ENCODE peak calls at places on chromosomes 12 and 14, in five cellular contexts. C, J, E, A and N are unnamed samples.

GRCh38 chr12:118185602-118186397 is 49.9 kb downstream of the PEBP1 start:
- DNase-seq in A (no peak), E (no peak), C (no peak), J (no peak), N (no peak)

GRCh38 chr12:113620437-113620976 is 148.8 kb upstream of the LHX5 start:
- DNase-seq in E (no peak), A (no peak), J (no peak), C (no peak), N (no peak)

GRCh38 chr12:122202017-122202416 is 1.5 kb upstream of the B3GNT4 start:
- DNase-seq in C (no peak), E (no peak), J (no peak), A (no peak), N (no peak)

GRCh38 chr14:65168840-65169239 is 66.5 kb upstream of the MAX start:
- DNase-seq in C (no peak), E (no peak), A (no peak), J (peak), N (no peak)

GRCh38 chr12:121917950-121918678 is at the start of gene CFAP251:
- DNase-seq in C (peak), A (peak), J (peak), E (peak), N (peak)

GRCh38 chr12:20011200-20011599 is 357.1 kb upstream of the PDE3A start:
- DNase-seq in C (no peak), E (peak), A (no peak), J (no peak), N (no peak)

GRCh38 chr14:36028218-36028617 is 148.3 kb downstream of the PTCSC3 start:
- DNase-seq in E (no peak), J (peak), A (peak), C (no peak), N (no peak)

GRCh38 chr12:47650469-47650868 is 55.4 kb downstream of the RPAP3 start:
- DNase-seq in C (no peak), E (no peak), J (no peak), A (no peak), N (no peak)

GRCh38 chr12:116361404-116362223 is 84.1 kb upstream of the MED13L start:
- DNase-seq in E (no peak), C (no peak), J (peak), A (peak), N (no peak)

GRCh38 chr14:92985521-92985920 is 62.6 kb downstream of the CHGA start:
- DNase-seq in E (no peak), C (no peak), A (no peak), J (no peak), N (no peak)

GRCh38 chr12:64010069-64010686 is 165.7 kb downstream of the SRGAP1 start:
- DNase-seq in E (no peak), A (no peak), C (no peak), J (peak), N (no peak)

GRCh38 chr14:20440465-20440864 is 4.5 kb upstream of the KLHL33 start:
- DNase-seq in A (peak), E (no peak), C (no peak), J (no peak), N (peak)

GRCh38 chr14:44963775-44964380 is 1.9 kb downstream of the TOGARAM1 start:
- DNase-seq in E (peak), C (no peak), J (peak), A (peak), N (no peak)

GRCh38 chr12:118082161-118082560 is 21.2 kb upstream of the WSB2 start:
- DNase-seq in A (no peak), C (no peak), J (no peak), E (no peak), N (no peak)

GRCh38 chr14:77339407-77339806 is 18.6 kb downstream of the GSTZ1 start:
- DNase-seq in E (no peak), C (no peak), A (no peak), J (no peak), N (no peak)

GRCh38 chr14:52080171-52080800 is 11.4 kb upstream of the NID2 start:
- DNase-seq in J (no peak), A (no peak), E (no peak), C (no peak), N (no peak)

GRCh38 chr12:49017764-49018281 is 753 bp downstream of the PRKAG1 start:
- DNase-seq in A (peak), J (peak), C (no peak), E (peak), N (peak)

GRCh38 chr14:44700694-44701093 is 193.6 kb upstream of the FSCB start:
- DNase-seq in E (no peak), C (no peak), J (no peak), A (no peak), N (no peak)

GRCh38 chr14:35761922-35762321 is 47.2 kb downstream of the RALGAPA1 start:
- DNase-seq in A (no peak), C (no peak), J (no peak), E (no peak), N (no peak)

GRCh38 chr14:70188608-70189540 is at the start of gene SLC8A3:
- DNase-seq in A (peak), E (no peak), J (peak), C (peak), N (no peak)

GRCh38 chr12:115044073-115044472 is 360.1 kb upstream of the TBX3 start:
- DNase-seq in J (no peak), A (no peak), C (no peak), E (no peak), N (no peak)

GRCh38 chr12:29067430-29067829 is 81.6 kb upstream of the FAR2 start:
- DNase-seq in E (no peak), A (no peak), J (no peak), C (no peak), N (no peak)

GRCh38 chr14:93430889-93431670 is at the start of gene UNC79:
- DNase-seq in E (no peak), A (peak), C (peak), J (no peak), N (no peak)

GRCh38 chr14:93999573-93999972 is 2.5 kb downstream of the CCDC197 start:
- DNase-seq in C (no peak), E (no peak), A (no peak), J (peak), N (no peak)

GRCh38 chr12:132998742-132999141 is 12.6 kb downstream of the ZNF26 start:
- DNase-seq in A (no peak), J (no peak), E (no peak), C (no peak), N (no peak)

GRCh38 chr14:74648643-74649042 is 36.6 kb upstream of the LTBP2 start:
- DNase-seq in C (no peak), E (no peak), J (no peak), A (no peak), N (no peak)

GRCh38 chr12:54581412-54581811 is 7.0 kb downstream of the PPP1R1A start:
- DNase-seq in J (no peak), E (no peak), C (no peak), A (no peak), N (no peak)

GRCh38 chr12:105773501-105773900 is 365.3 kb downstream of the NUAK1 start:
- DNase-seq in J (no peak), A (no peak), C (no peak), E (no peak), N (no peak)

GRCh38 chr12:91984571-91984970 is 161.1 kb downstream of the BTG1 start:
- DNase-seq in A (no peak), E (no peak), J (no peak), C (no peak), N (no peak)

GRCh38 chr12:13851828-13852227 is 129.6 kb downstream of the GRIN2B start:
- DNase-seq in E (no peak), J (no peak), C (no peak), A (no peak), N (no peak)

GRCh38 chr12:4115570-4115969 is 158.0 kb upstream of the CCND2 start:
- DNase-seq in A (no peak), E (no peak), J (no peak), C (peak), N (no peak)
- TF ChIP-seq CTCF in A (no peak), E (no peak), J (no peak), C (no peak), N (no peak)

GRCh38 chr12:108823804-108824203 is 33.6 kb downstream of the SSH1 start:
- DNase-seq in C (no peak), E (no peak), A (no peak), J (no peak), N (no peak)

GRCh38 chr12:108820700-108821406 is 36.5 kb downstream of the SSH1 start:
- DNase-seq in E (no peak), A (no peak), C (no peak), J (no peak), N (no peak)

GRCh38 chr12:108819920-108820699 is 37.3 kb downstream of the SSH1 start:
- DNase-seq in A (no peak), J (no peak), C (no peak), E (no peak), N (no peak)

GRCh38 chr12:108822458-108823205 is 34.8 kb downstream of the SSH1 start:
- DNase-seq in A (no peak), E (no peak), C (no peak), J (no peak), N (no peak)

GRCh38 chr12:108821407-108822397 is 35.7 kb downstream of the SSH1 start:
- DNase-seq in J (peak), C (no peak), E (peak), A (peak), N (no peak)
- TF ChIP-seq CTCF in J (no peak), C (no peak), E (no peak), A (no peak), N (no peak)

GRCh38 chr12:26564391-26564790 is 268.6 kb downstream of the ITPR2 start:
- DNase-seq in A (no peak), E (no peak), C (no peak), J (no peak), N (no peak)
- TF ChIP-seq CTCF in A (no peak), E (no peak), C (no peak), J (no peak), N (no peak)

GRCh38 chr14:29461131-29461530 is 466.5 kb downstream of the PRKD1 start:
- DNase-seq in C (no peak), A (no peak), J (no peak), E (no peak), N (no peak)

GRCh38 chr14:29462271-29462670 is 465.4 kb downstream of the PRKD1 start:
- DNase-seq in A (no peak), J (no peak), C (no peak), E (no peak), N (no peak)

GRCh38 chr14:29465095-29465494 is 462.6 kb downstream of the PRKD1 start:
- DNase-seq in J (no peak), E (no peak), A (no peak), C (no peak), N (no peak)

GRCh38 chr14:29462772-29463171 is 464.9 kb downstream of the PRKD1 start:
- DNase-seq in E (no peak), C (no peak), J (no peak), A (no peak), N (no peak)

DNA sequence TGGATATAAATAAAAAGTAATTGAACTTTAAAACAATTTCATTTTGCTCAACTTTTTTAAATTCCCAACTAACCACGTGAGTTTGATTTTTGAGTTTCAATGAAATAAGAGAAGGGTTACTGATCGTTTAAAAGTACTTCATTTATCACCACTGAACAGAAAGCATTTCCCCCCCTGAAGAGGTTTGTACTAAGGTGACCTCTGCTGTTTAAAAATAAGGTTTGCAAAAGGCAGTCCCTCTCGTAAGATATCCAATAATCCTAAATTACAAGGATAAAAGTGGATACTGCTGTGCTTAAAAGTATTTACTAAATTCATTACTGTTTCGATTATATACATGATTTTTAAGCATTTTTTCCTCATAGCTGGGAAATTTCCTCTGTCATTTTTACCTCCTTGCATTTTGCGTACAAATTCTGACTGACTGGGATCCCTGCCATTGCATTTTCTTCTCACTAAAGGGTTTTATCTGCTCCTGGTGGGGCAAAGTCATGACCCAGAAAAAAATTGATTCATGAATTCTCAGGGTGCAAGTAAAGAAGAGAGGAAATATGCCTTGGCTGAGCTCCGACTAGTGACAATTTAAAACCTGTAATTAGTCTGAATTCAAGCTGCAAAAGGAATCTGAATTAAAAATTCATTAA is 463.8 kb downstream of the PRKD1 start:
- DNase-seq in A (no peak), C (no peak), E (no peak), J (no peak), N (no peak)
- TF ChIP-seq CTCF in A (no peak), C (peak), E (no peak), J (no peak), N (no peak)

GRCh38 chr12:4789776-4790175 is 69.6 kb downstream of the GALNT8 start:
- DNase-seq in A (no peak), C (no peak), E (no peak), J (no peak), N (no peak)

GRCh38 chr12:4787965-4788364 is 67.8 kb downstream of the GALNT8 start:
- DNase-seq in E (no peak), C (no peak), J (no peak), A (no peak), N (no peak)

GRCh38 chr12:4784404-4785054 is 64.3 kb downstream of the GALNT8 start:
- DNase-seq in J (no peak), C (no peak), E (no peak), A (no peak), N (no peak)

GRCh38 chr12:4791497-4791896 is 71.3 kb downstream of the GALNT8 start:
- DNase-seq in A (no peak), C (no peak), J (no peak), E (no peak), N (no peak)

DNA sequence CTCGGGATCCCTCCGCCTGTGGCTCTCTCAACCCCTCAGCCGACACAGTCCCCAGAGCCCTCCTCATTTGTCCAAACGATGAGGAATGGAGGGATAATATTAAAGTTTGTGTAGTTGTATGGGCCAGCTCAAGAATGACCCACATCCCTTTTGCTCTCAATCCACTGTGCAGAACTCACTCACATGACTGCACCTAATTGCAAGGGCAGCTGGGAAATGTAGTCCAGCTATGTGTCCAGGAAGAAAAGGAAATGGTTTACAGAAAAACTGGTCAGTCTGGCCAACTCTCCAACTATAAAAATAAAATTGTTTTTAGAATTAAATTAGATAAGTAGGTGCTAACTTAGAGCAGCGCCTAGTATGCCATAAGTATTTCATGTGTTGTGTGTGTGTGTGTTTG is 66.6 kb downstream of the GALNT8 start:
- DNase-seq in E (no peak), A (no peak), C (no peak), J (no peak), N (no peak)
- TF ChIP-seq CTCF in E (no peak), A (no peak), C (no peak), J (no peak), N (no peak)

DNA sequence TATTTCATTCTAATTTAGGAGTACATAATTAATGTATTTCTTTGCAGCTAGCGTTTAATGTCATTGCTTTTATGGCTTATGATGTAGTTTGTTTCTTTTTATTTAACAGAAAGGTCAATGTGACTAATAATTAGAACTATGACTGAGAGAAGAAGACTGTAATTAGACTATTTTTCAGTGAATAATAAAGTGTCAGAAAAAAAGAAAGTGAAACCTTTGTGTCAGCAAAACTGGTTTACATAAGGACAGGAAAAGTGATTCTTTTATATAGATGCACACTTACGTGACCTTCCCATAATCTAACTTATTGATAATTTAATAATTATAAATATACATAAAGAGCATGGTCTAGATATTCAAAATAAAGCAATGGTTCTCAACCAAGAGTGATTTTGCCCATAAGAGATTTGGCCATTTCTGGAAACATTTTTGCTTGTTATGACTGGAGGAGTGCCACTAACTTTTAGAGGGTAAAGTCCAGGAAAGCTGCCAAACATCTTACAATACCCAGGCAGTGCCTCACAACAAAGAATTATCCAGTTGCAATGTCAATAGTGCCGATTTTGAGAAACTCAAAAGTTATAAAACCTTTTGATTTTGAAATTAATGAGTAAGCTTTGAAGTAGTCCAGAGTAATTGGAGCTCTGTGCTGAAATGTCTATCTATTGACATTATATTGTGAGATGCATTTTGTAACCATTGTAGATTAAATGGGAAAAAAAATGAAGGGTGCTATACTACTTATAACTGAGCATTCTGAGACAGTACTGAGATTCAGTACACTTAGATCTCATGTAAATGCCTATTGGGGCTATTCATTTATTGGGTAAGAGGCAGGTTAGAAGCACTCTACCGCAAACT is 227.1 kb downstream of the C12orf50 start:
- DNase-seq in A (no peak), J (no peak), E (no peak), C (no peak), N (no peak)
- TF ChIP-seq CTCF in A (no peak), J (no peak), E (no peak), C (no peak), N (no peak)

GRCh38 chr12:88733003-88733402 is 152.7 kb upstream of the KITLG start:
- DNase-seq in A (no peak), J (no peak), E (no peak), C (no peak), N (no peak)

GRCh38 chr12:88725592-88726143 is 145.4 kb upstream of the KITLG start:
- DNase-seq in C (no peak), A (no peak), J (no peak), E (no peak), N (no peak)

GRCh38 chr12:88723219-88723618 is 142.9 kb upstream of the KITLG start:
- DNase-seq in A (no peak), J (no peak), E (no peak), C (no peak), N (no peak)

GRCh38 chr12:88729196-88729595 is 148.9 kb upstream of the KITLG start:
- DNase-seq in J (no peak), A (no peak), E (no peak), C (no peak), N (no peak)

DNA sequence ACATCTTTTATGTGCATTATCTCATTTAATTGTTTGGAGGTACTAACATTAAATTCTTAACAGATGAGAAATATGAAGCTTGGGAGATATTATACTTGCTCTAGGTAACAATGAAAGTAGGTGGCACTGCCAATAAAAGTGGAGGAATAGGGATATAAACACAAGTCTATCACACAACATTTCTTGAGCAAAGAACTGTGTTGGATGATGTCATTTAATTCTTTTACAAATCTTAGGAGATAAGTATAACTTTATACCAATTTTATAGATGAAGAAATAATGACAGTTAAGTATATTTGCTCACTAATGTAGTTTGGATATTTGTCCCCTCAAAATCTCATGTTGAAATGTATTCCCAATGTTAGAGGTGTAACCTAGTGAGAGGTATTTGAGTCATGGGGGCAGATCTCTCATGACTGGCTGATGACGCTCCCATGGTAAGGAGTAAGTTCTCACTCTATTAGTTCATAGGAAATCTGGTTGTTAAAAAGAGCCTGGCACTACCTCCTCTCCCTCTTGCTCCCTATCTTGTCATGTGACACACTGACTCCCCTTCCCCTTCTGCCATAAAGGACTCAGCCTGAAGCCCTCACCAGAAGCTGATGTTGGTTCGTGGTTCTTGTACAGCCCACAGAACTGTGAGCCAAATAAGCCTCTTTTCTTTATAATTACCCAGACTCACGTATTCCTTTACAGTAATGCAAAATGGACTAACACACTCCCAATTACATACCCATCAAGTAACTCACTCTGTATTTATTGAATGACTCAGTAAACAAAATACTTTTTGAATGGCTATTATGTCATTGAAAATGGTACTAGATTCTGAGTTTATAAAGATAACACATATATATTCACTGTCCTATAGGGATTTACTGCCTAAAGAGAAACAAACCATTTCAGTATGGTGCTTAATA is 146.8 kb upstream of the KITLG start:
- DNase-seq in E (no peak), J (no peak), C (no peak), A (no peak), N (no peak)
- TF ChIP-seq CTCF in E (no peak), J (no peak), C (no peak), A (no peak), N (no peak)

GRCh38 chr12:57229041-57229633 is 374 bp upstream of the SHMT2 start:
- DNase-seq in E (no peak), A (no peak), J (peak), C (no peak), N (no peak)
- TF ChIP-seq CTCF in E (no peak), A (no peak), J (no peak), C (peak), N (no peak)